ENCODE peak calls at places on chromosomes 13 and 19, in four cellular contexts. K, O, N and H are unnamed samples.

GRCh38 chr13:36430247-36431203 is 1.8 kb upstream of the CCNA1 start:
- DNase-seq in K (no peak), O (no peak), N (no peak), H (no peak)

GRCh38 chr19:32676186-32676894 is 692 bp downstream of the RGS9BP start:
- DNase-seq in K (no peak), O (no peak), N (no peak), H (no peak)

GRCh38 chr13:112112534-112113276 is 45.8 kb downstream of the SOX1 start:
- DNase-seq in K (no peak), O (no peak), N (no peak), H (no peak)

GRCh38 chr13:105952233-105952767 is 583.2 kb downstream of the EFNB2 start:
- DNase-seq in K (no peak), O (no peak), N (no peak), H (no peak)

GRCh38 chr13:42215578-42216421 is 56.2 kb upstream of the AKAP11 start:
- DNase-seq in K (peak), O (no peak), N (peak), H (no peak)

GRCh38 chr13:66492479-66492878 is 737.7 kb downstream of the PCDH9 start:
- DNase-seq in K (no peak), O (no peak), N (peak), H (no peak)

GRCh38 chr13:24723206-24723605 is 40.8 kb upstream of the RNF17 start:
- DNase-seq in K (no peak), O (no peak), N (no peak), H (no peak)

GRCh38 chr13:21549633-21550032 is 54.3 kb downstream of the MICU2 start:
- DNase-seq in K (no peak), O (no peak), N (no peak), H (no peak)

GRCh38 chr13:22454586-22454985 is 726.2 kb upstream of the SGCG start:
- DNase-seq in K (no peak), O (peak), N (no peak), H (no peak)

GRCh38 chr13:92164822-92165221 is 766.4 kb downstream of the GPC5 start:
- DNase-seq in K (no peak), O (no peak), N (no peak), H (no peak)

GRCh38 chr13:38538412-38538811 is 148.5 kb upstream of the FREM2 start:
- DNase-seq in K (no peak), O (no peak), N (no peak), H (no peak)

GRCh38 chr13:77511552-77511951 is 24.0 kb upstream of the SCEL start:
- DNase-seq in K (no peak), O (no peak), N (no peak), H (no peak)
- TF ChIP-seq TAF1 in K (no peak), O (no peak), N (no peak), H (no peak)

GRCh38 chr19:24086974-24087595 is at the start of gene ZNF254:
- DNase-seq in K (peak), O (peak), N (peak), H (peak)
- TF ChIP-seq POLR2A in K (peak), O (peak), N (peak), H (peak)

GRCh38 chr19:4477034-4477801 is 5.1 kb downstream of the HDGFL2 start:
- DNase-seq in K (no peak), O (no peak), N (no peak), H (no peak)
- TF ChIP-seq TAF1 in K (no peak), O (no peak), N (no peak), H (no peak)

DNA sequence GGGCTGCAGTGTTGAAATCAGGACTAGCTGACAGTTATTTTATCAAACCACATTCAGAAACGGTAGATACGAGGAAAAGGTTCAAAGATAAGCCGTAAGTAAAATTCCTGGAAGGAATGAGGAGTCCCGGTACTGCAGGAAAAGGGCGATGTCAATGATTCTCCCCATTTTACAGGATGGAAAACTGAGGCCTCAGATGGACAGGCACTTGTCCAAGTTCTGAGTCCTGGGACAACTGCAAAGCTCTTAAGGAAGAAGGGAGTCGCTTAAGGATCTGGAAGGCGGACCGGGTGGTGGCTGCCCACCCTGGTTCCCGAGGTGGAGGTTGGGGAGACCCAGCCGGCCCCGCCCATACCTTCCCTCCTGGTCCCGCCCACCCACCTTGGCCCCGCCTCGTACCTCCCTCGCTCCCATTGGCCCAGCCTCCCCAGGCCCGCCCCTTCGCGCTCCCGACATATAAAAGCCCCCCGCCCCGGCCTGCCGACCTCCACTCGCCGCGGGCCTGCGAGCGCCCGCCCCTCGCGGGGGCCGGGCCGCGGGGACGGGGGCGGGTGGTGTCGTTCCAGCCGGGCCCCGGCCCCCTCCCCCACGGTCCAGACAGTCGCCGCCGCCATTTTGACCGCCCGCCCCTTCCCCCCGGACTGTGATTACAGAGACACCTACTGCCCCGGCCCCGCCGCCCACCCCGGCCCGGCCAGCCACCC is 587 bp downstream of the RFX1 start:
- DNase-seq in K (peak), O (peak), N (peak), H (peak)
- TF ChIP-seq POLR2A in K (peak), O (peak), N (peak), H (peak)

DNA sequence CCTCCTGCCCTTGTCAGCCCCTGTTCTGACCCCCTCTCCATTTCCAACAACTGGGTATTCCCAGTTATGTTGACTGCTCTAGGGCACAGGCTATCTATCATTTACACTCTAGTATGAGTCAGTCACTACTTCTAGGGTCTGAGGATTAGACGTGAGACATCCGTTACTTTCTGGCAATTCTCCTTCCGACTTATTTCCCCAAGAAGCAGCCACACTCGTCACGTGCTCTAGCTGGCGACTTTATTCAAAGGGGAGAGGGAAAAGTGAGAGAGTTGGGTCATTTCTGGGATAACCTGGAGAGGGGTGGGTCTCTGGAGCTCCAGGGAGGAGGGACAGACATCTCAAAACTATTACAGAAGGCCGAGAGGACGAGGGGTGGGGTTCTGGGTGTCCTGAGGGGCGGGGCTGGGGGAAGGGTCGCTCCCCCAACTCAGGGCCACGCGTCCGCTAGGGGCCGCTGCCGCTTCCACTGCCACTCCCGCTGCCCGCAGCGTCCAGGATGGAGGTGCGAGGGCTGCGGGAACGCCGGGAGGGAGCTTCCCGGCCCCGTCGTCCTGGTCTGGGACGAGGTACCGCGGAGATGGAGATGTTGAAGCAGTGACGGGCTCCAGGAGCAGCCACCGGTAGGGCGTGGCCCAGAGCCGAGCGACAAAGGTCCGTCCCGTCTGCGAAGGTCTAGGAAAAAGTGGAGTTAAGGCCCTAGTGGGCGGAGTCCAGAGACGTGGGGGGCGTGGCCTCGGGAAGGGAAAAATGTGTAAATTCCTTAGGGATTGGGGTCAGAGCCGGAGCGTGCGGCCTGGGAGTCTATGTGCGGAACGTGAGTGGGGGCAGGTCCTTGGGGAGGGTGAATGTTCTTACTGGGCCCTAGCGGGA is 8.9 kb downstream of the RTBDN start:
- DNase-seq in K (no peak), O (no peak), N (peak), H (no peak)
- TF ChIP-seq TAF1 in K (no peak), O (peak), N (no peak), H (no peak)

GRCh38 chr13:44918323-44919102 is 70.8 kb downstream of the NUFIP1 start:
- DNase-seq in K (no peak), O (peak), N (peak), H (peak)
- TF ChIP-seq POLR2A in K (peak), O (peak), N (peak), H (no peak)